ENCODE peak calls at places on chromosomes 11 and 22, in seven cellular contexts. One of them, this sample, is unnamed.

GRCh38 chr11:71356904-71357303 is 91.3 kb downstream of the DHCR7 start:
- DNase-seq in HCT116: no peak
- DNase-seq in heart right ventricle: no peak
- DNase-seq in left lung: no peak
- DNase-seq in A549: no peak
- DNase-seq in ovary: no peak
- DNase-seq in uterus: no peak
- DNase-seq in this sample: no peak

GRCh38 chr22:32577591-32577990 is 103.0 kb downstream of the FBXO7 start:
- DNase-seq in HCT116: no peak
- DNase-seq in heart right ventricle: no peak
- DNase-seq in left lung: no peak
- DNase-seq in A549: no peak
- DNase-seq in ovary: no peak
- DNase-seq in uterus: no peak
- DNase-seq in this sample: no peak

GRCh38 chr11:58513747-58514367 is 6.0 kb upstream of the OR5B21 start:
- DNase-seq in HCT116: peak; percentile 64
- DNase-seq in heart right ventricle: no peak
- DNase-seq in left lung: no peak
- DNase-seq in A549: peak; percentile 33
- DNase-seq in ovary: no peak
- DNase-seq in uterus: no peak
- DNase-seq in this sample: peak; percentile 52

GRCh38 chr11:328012-328411 is 7.4 kb upstream of the IFITM3 start:
- DNase-seq in HCT116: no peak
- DNase-seq in heart right ventricle: no peak
- DNase-seq in left lung: peak; percentile 43
- DNase-seq in A549: no peak
- DNase-seq in ovary: no peak
- DNase-seq in uterus: no peak
- DNase-seq in this sample: no peak

GRCh38 chr22:39917091-39917703 is 16.3 kb downstream of the GRAP2 start:
- DNase-seq in HCT116: no peak
- DNase-seq in heart right ventricle: no peak
- DNase-seq in left lung: no peak
- DNase-seq in A549: no peak
- DNase-seq in ovary: no peak
- DNase-seq in uterus: no peak
- DNase-seq in this sample: no peak

GRCh38 chr22:25057013-25057881 is 104.7 kb downstream of the KIAA1671 start:
- DNase-seq in HCT116: peak; percentile 29
- DNase-seq in heart right ventricle: peak; percentile 75
- DNase-seq in left lung: peak; percentile 89
- DNase-seq in A549: peak; percentile 44
- DNase-seq in ovary: peak; percentile 29
- DNase-seq in uterus: peak; percentile 37
- DNase-seq in this sample: no peak

GRCh38 chr11:74248469-74248868 is 63.0 kb downstream of the P4HA3 start:
- DNase-seq in HCT116: no peak
- DNase-seq in heart right ventricle: no peak
- DNase-seq in left lung: no peak
- DNase-seq in A549: no peak
- DNase-seq in ovary: no peak
- DNase-seq in uterus: no peak
- DNase-seq in this sample: no peak

GRCh38 chr11:6603287-6604080 is at the start of the genes ILK and RRP8:
- DNase-seq in HCT116: peak; percentile 68
- DNase-seq in heart right ventricle: peak; percentile 92
- DNase-seq in left lung: peak; percentile 99
- DNase-seq in A549: peak; percentile 92
- DNase-seq in ovary: peak; percentile 88
- DNase-seq in uterus: peak; percentile 91
- DNase-seq in this sample: peak; percentile 66

GRCh38 chr11:15497366-15497765 is 382.6 kb downstream of the INSC start:
- DNase-seq in HCT116: no peak
- DNase-seq in heart right ventricle: peak; percentile 10
- DNase-seq in left lung: peak; percentile 32
- DNase-seq in A549: no peak
- DNase-seq in ovary: no peak
- DNase-seq in uterus: no peak
- DNase-seq in this sample: no peak

GRCh38 chr11:46760429-46761128 is 41.6 kb downstream of the F2 start:
- DNase-seq in HCT116: no peak
- DNase-seq in heart right ventricle: no peak
- DNase-seq in left lung: no peak
- DNase-seq in A549: no peak
- DNase-seq in ovary: no peak
- DNase-seq in uterus: no peak
- DNase-seq in this sample: no peak

GRCh38 chr11:113488931-113489351 is 13.7 kb upstream of the DRD2 start:
- DNase-seq in HCT116: no peak
- DNase-seq in heart right ventricle: no peak
- DNase-seq in left lung: no peak
- DNase-seq in A549: no peak
- DNase-seq in ovary: no peak
- DNase-seq in uterus: no peak
- DNase-seq in this sample: no peak

GRCh38 chr11:19389787-19390303 is 149.1 kb upstream of the E2F8 start:
- DNase-seq in HCT116: no peak
- DNase-seq in heart right ventricle: no peak
- DNase-seq in left lung: no peak
- DNase-seq in A549: no peak
- DNase-seq in ovary: no peak
- DNase-seq in uterus: no peak
- DNase-seq in this sample: no peak

GRCh38 chr11:92297551-92298237 is 73.1 kb downstream of the FAT3 start:
- DNase-seq in HCT116: no peak
- DNase-seq in heart right ventricle: no peak
- DNase-seq in left lung: no peak
- DNase-seq in A549: no peak
- DNase-seq in ovary: no peak
- DNase-seq in uterus: no peak
- DNase-seq in this sample: no peak
- H3K27ac ChIP-seq in HCT116: no peak overlapping the region
- H3K27ac ChIP-seq in heart right ventricle: no peak overlapping the region
- H3K27ac ChIP-seq in left lung: no peak overlapping the region
- H3K27ac ChIP-seq in A549: no peak overlapping the region
- H3K27ac ChIP-seq in ovary: no peak overlapping the region
- H3K27ac ChIP-seq in uterus: no peak overlapping the region
- H3K27ac ChIP-seq in this sample: no peak overlapping the region

GRCh38 chr22:47420211-47420610 is 657.8 kb downstream of the TBC1D22A start:
- DNase-seq in HCT116: no peak
- DNase-seq in heart right ventricle: no peak
- DNase-seq in left lung: no peak
- DNase-seq in A549: no peak
- DNase-seq in ovary: no peak
- DNase-seq in uterus: no peak
- DNase-seq in this sample: no peak
- H3K9me3 ChIP-seq in HCT116: no peaks in the 10 kb centered on the region
- H3K9me3 ChIP-seq in heart right ventricle: no peaks in the 10 kb centered on the region
- H3K9me3 ChIP-seq in left lung: peaks cover 4% of the 10 kb centered on the region
- H3K9me3 ChIP-seq in A549: no peaks in the 10 kb centered on the region
- H3K9me3 ChIP-seq in ovary: no peaks in the 10 kb centered on the region
- H3K9me3 ChIP-seq in uterus: no peaks in the 10 kb centered on the region
- H3K9me3 ChIP-seq in this sample: peaks cover 19% of the 10 kb centered on the region

GRCh38 chr11:125071831-125072209 is 8.7 kb downstream of the SLC37A2 start:
- DNase-seq in HCT116: no peak
- DNase-seq in heart right ventricle: no peak
- DNase-seq in left lung: peak; percentile 39
- DNase-seq in A549: no peak
- DNase-seq in ovary: no peak
- DNase-seq in uterus: no peak
- DNase-seq in this sample: no peak

GRCh38 chr11:125072961-125073590 is 10.0 kb downstream of the SLC37A2 start:
- DNase-seq in HCT116: no peak
- DNase-seq in heart right ventricle: no peak
- DNase-seq in left lung: peak; percentile 60
- DNase-seq in A549: no peak
- DNase-seq in ovary: no peak
- DNase-seq in uterus: no peak
- DNase-seq in this sample: no peak

GRCh38 chr11:125071408-125071807 is 8.3 kb downstream of the SLC37A2 start:
- DNase-seq in HCT116: no peak
- DNase-seq in heart right ventricle: no peak
- DNase-seq in left lung: no peak
- DNase-seq in A549: no peak
- DNase-seq in ovary: no peak
- DNase-seq in uterus: no peak
- DNase-seq in this sample: no peak

GRCh38 chr11:125073616-125074483 is 10.7 kb downstream of the SLC37A2 start:
- DNase-seq in HCT116: no peak
- DNase-seq in heart right ventricle: no peak
- DNase-seq in left lung: peak; percentile 33
- DNase-seq in A549: no peak
- DNase-seq in ovary: no peak
- DNase-seq in uterus: no peak
- DNase-seq in this sample: no peak

DNA sequence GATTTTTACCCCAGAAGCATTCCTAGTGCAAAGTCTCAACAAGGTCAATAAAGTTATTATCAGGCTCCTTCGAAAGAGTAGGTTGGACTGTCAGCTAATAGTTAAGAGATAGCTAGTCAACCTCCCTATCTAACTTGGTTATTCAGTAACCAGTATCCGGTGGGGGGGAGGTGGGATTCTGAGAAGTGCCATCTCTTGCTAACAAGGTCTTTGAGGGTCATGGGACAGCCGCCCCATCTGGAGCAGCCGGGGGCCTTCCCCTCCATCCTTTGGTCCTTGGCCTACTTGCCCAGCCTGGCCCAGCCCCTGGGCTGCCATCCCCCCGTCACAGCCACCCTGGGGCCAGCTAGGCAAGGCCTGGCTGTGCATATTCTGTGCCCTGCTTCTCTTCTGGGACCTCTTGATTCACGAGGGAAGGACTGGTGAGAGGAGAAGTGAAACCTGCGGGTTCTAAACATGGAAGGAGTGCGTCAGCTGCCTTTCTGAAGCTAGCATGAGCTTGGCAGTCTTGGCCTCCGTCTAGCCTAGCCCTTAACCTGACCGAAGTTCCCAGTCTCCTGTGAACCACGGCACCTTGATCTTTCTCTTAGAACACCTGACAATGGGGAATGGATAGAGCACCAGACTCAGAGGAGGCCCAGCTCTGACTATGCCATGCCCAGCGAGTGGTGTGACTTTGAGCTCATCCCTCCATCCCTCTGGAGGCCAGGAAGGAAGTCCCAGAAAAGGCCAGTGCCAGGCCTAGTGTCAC is 9.3 kb downstream of the SLC37A2 start:
- DNase-seq in HCT116: no peak
- DNase-seq in heart right ventricle: no peak
- DNase-seq in left lung: peak; percentile 67
- DNase-seq in A549: no peak
- DNase-seq in ovary: no peak
- DNase-seq in uterus: no peak
- DNase-seq in this sample: no peak
- H3K27ac ChIP-seq in HCT116: no peak overlapping the region
- H3K27ac ChIP-seq in heart right ventricle: peak overlapping the region; percentile 87
- H3K27ac ChIP-seq in left lung: peak overlapping the region; percentile 78
- H3K27ac ChIP-seq in A549: no peak overlapping the region
- H3K27ac ChIP-seq in ovary: no peak overlapping the region
- H3K27ac ChIP-seq in uterus: no peak overlapping the region
- H3K27ac ChIP-seq in this sample: no peak overlapping the region

DNA sequence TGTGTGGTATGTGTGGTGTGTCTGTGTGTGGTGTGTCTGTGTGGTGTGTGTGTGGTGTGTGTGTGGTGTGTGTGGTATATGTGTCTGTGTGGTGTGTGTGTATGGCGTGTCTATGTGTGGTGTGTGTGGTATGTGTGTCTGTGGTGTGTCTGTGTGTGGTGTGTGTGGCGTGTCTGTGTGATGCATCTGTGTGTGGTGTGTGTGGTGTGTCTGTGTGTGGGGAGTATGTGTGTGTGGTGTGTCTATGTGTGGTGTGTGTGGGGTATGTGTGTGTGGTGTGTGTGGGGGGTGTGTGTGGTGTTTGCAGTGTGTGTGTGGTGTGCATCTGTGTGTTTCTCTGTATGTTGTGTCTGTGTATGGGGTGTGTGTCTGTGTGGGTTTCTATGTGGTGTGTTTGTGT is 7.8 kb upstream of the PVALB start:
- DNase-seq in HCT116: no peak
- DNase-seq in heart right ventricle: no peak
- DNase-seq in left lung: no peak
- DNase-seq in A549: no peak
- DNase-seq in ovary: no peak
- DNase-seq in uterus: no peak
- DNase-seq in this sample: no peak
- H3K9me3 ChIP-seq in HCT116: no peaks in the 10 kb centered on the region
- H3K9me3 ChIP-seq in heart right ventricle: no peaks in the 10 kb centered on the region
- H3K9me3 ChIP-seq in left lung: no peaks in the 10 kb centered on the region
- H3K9me3 ChIP-seq in A549: no peaks in the 10 kb centered on the region
- H3K9me3 ChIP-seq in ovary: no peaks in the 10 kb centered on the region
- H3K9me3 ChIP-seq in uterus: no peaks in the 10 kb centered on the region
- H3K9me3 ChIP-seq in this sample: no peaks in the 10 kb centered on the region

GRCh38 chr11:77129069-77129840 is 1.2 kb downstream of the MYO7A start:
- DNase-seq in HCT116: no peak
- DNase-seq in heart right ventricle: no peak
- DNase-seq in left lung: peak; percentile 60
- DNase-seq in A549: no peak
- DNase-seq in ovary: no peak
- DNase-seq in uterus: no peak
- DNase-seq in this sample: no peak

GRCh38 chr11:77127969-77128691 is at the start of gene MYO7A:
- DNase-seq in HCT116: no peak
- DNase-seq in heart right ventricle: peak; percentile 71
- DNase-seq in left lung: peak; percentile 76
- DNase-seq in A549: no peak
- DNase-seq in ovary: peak; percentile 73
- DNase-seq in uterus: peak; percentile 42
- DNase-seq in this sample: no peak

GRCh38 chr11:77129841-77130756 is 2.1 kb downstream of the MYO7A start:
- DNase-seq in HCT116: no peak
- DNase-seq in heart right ventricle: no peak
- DNase-seq in left lung: peak; percentile 51
- DNase-seq in A549: no peak
- DNase-seq in ovary: no peak
- DNase-seq in uterus: no peak
- DNase-seq in this sample: no peak

GRCh38 chr11:77131560-77131959 is 3.5 kb downstream of the MYO7A start:
- DNase-seq in HCT116: no peak
- DNase-seq in heart right ventricle: no peak
- DNase-seq in left lung: peak; percentile 35
- DNase-seq in A549: no peak
- DNase-seq in ovary: no peak
- DNase-seq in uterus: no peak
- DNase-seq in this sample: no peak

DNA sequence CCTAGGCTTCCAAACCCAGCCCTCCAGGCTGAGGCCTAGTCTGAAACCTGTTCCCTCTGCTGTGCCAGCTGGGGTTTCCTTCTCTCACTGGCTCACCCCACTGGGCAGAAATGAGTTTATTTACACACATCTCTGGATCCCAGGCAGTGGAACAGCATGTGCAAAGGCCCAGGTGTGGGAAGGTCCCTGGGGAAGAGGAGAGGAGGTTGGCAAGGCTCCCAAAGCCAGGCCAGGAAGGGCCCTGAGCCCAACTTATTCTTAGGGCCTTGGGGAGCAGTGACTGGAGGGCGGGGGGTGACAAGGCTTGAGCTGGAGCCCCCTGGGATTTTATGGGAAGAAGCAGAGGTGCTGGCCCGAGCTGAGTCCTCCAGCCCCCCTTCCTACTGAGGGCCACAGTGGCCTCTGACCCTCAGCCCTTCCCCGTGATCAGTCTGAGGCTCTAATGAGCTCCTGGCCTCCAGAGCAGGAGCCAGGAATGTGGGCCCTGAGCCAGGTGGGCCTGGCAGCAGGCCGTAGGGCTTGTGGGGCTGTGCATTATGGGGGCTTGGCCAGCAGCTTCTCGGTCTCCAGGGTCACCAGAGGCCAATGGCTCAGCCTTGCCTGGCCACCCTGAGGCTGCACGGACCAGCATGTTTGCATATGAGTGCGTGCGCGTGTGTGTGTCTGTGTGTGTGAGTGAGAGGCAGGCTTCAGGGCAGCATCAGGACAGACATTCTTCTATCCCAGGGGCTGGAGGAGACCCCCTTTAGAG is 2.9 kb downstream of the MYO7A start:
- DNase-seq in HCT116: no peak
- DNase-seq in heart right ventricle: peak; percentile 82
- DNase-seq in left lung: peak; percentile 74
- DNase-seq in A549: no peak
- DNase-seq in ovary: peak; percentile 90
- DNase-seq in uterus: no peak
- DNase-seq in this sample: no peak
- H3K27ac ChIP-seq in HCT116: no peak overlapping the region
- H3K27ac ChIP-seq in heart right ventricle: no peak overlapping the region
- H3K27ac ChIP-seq in left lung: no peak overlapping the region
- H3K27ac ChIP-seq in A549: peak overlapping the region; percentile 9
- H3K27ac ChIP-seq in ovary: peak overlapping the region; percentile 49
- H3K27ac ChIP-seq in uterus: no peak overlapping the region
- H3K27ac ChIP-seq in this sample: no peak overlapping the region